ENCODE peak calls at places on chromosomes 13 and 19, in eight cellular contexts. One of them, this sample, is unnamed. For H3K9me3, the result is how much of the 10 kb centered on the place peaks cover.

GRCh38 chr13:30234763-30235162 is 72.6 kb downstream of the KATNAL1 start:
- DNase-seq in cardiac muscle cell: no peak
- DNase-seq in CD8-positive, alpha-beta T cell: no peak
- DNase-seq in CD8-positive, alpha-beta memory T cell: no peak
- DNase-seq in tibial nerve: no peak
- DNase-seq in osteoblast: no peak
- DNase-seq in gastrocnemius medialis: no peak
- DNase-seq in aorta: no peak
- DNase-seq in this sample: no peak

GRCh38 chr13:24925318-24926231 is 161.6 kb downstream of the RNF17 start:
- DNase-seq in cardiac muscle cell: no peak
- DNase-seq in aorta: no peak
- DNase-seq in tibial nerve: no peak
- DNase-seq in gastrocnemius medialis: no peak
- DNase-seq in CD8-positive, alpha-beta T cell: no peak
- DNase-seq in osteoblast: no peak
- DNase-seq in CD8-positive, alpha-beta memory T cell: no peak
- DNase-seq in this sample: no peak

GRCh38 chr19:38370299-38370698 is 4.1 kb upstream of the PSMD8 start:
- DNase-seq in cardiac muscle cell: no peak
- DNase-seq in gastrocnemius medialis: no peak
- DNase-seq in osteoblast: peak
- DNase-seq in tibial nerve: no peak
- DNase-seq in aorta: no peak
- DNase-seq in CD8-positive, alpha-beta memory T cell: no peak
- DNase-seq in CD8-positive, alpha-beta T cell: no peak
- DNase-seq in this sample: no peak

GRCh38 chr13:21478881-21479808 is 20.0 kb upstream of the ZDHHC20 start:
- DNase-seq in gastrocnemius medialis: peak
- DNase-seq in CD8-positive, alpha-beta T cell: peak
- DNase-seq in CD8-positive, alpha-beta memory T cell: peak
- DNase-seq in aorta: no peak
- DNase-seq in osteoblast: peak
- DNase-seq in cardiac muscle cell: peak
- DNase-seq in tibial nerve: peak
- DNase-seq in this sample: no peak

GRCh38 chr19:42155796-42156195 is 23.6 kb upstream of the POU2F2 start:
- DNase-seq in gastrocnemius medialis: no peak
- DNase-seq in aorta: no peak
- DNase-seq in cardiac muscle cell: no peak
- DNase-seq in CD8-positive, alpha-beta memory T cell: no peak
- DNase-seq in osteoblast: peak
- DNase-seq in tibial nerve: no peak
- DNase-seq in CD8-positive, alpha-beta T cell: no peak
- DNase-seq in this sample: no peak

GRCh38 chr19:5013761-5014160 is 44.8 kb downstream of the KDM4B start:
- DNase-seq in cardiac muscle cell: no peak
- DNase-seq in tibial nerve: no peak
- DNase-seq in aorta: no peak
- DNase-seq in CD8-positive, alpha-beta memory T cell: no peak
- DNase-seq in CD8-positive, alpha-beta T cell: no peak
- DNase-seq in gastrocnemius medialis: no peak
- DNase-seq in osteoblast: peak
- DNase-seq in this sample: no peak

GRCh38 chr19:38667552-38668205 is 20.2 kb downstream of the ACTN4 start:
- DNase-seq in osteoblast: peak
- DNase-seq in CD8-positive, alpha-beta T cell: no peak
- DNase-seq in tibial nerve: no peak
- DNase-seq in aorta: peak
- DNase-seq in cardiac muscle cell: no peak
- DNase-seq in CD8-positive, alpha-beta memory T cell: no peak
- DNase-seq in gastrocnemius medialis: no peak
- DNase-seq in this sample: peak

GRCh38 chr13:66329988-66330429 is 900.1 kb downstream of the PCDH9 start:
- DNase-seq in osteoblast: no peak
- DNase-seq in gastrocnemius medialis: no peak
- DNase-seq in CD8-positive, alpha-beta T cell: no peak
- DNase-seq in aorta: no peak
- DNase-seq in CD8-positive, alpha-beta memory T cell: no peak
- DNase-seq in cardiac muscle cell: no peak
- DNase-seq in tibial nerve: no peak
- DNase-seq in this sample: no peak

GRCh38 chr19:5001547-5002131 is 32.7 kb downstream of the KDM4B start:
- DNase-seq in tibial nerve: no peak
- DNase-seq in aorta: no peak
- DNase-seq in CD8-positive, alpha-beta memory T cell: no peak
- DNase-seq in cardiac muscle cell: no peak
- DNase-seq in gastrocnemius medialis: no peak
- DNase-seq in CD8-positive, alpha-beta T cell: peak
- DNase-seq in osteoblast: peak
- DNase-seq in this sample: no peak

GRCh38 chr19:3621689-3622088 is 4.9 kb downstream of the CACTIN start:
- DNase-seq in osteoblast: no peak
- DNase-seq in gastrocnemius medialis: no peak
- DNase-seq in tibial nerve: no peak
- DNase-seq in CD8-positive, alpha-beta T cell: no peak
- DNase-seq in cardiac muscle cell: no peak
- DNase-seq in CD8-positive, alpha-beta memory T cell: no peak
- DNase-seq in aorta: no peak
- DNase-seq in this sample: no peak

GRCh38 chr19:12664406-12665280 is 1.9 kb downstream of the MAN2B1 start:
- DNase-seq in tibial nerve: no peak
- DNase-seq in osteoblast: peak
- DNase-seq in cardiac muscle cell: peak
- DNase-seq in CD8-positive, alpha-beta memory T cell: no peak
- DNase-seq in gastrocnemius medialis: no peak
- DNase-seq in aorta: no peak
- DNase-seq in CD8-positive, alpha-beta T cell: no peak
- DNase-seq in this sample: peak

DNA sequence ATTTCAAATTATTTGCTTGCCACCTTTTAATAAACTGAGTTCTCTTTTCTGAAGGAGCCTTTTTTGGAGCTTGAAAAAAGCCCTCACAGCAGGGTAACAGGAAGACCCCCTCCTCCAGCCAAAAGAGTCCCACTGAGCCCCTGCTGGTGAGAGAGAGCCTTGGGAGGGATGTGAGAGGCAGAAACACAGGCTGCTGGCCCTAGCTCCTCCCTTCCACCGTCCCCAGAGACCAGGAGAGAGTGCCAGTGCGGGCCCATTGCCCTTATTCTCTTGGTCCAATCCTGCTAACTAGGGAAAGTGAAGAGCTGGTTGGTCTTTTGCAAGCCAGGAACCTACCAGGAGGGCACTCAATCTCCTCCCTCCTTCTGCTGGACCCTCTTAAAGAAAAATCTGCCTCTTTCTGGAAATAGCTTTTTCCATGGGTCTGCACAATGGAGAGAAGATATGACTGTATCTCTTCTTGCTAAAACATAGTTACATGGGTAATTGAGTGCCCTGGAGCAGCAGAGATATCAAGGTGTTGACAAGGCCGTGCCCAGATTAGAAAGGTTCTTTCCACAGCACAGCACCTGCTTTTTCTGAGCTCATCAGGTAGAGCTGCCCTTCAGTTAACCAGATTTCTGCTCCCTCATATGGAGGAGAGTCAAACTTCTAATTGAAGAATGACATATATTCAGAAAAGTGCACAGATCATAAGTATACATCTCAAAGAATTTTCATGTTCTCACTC is 113.9 kb downstream of the LRCH1 start:
- DNase-seq in tibial nerve: no peak
- DNase-seq in CD8-positive, alpha-beta T cell: no peak
- DNase-seq in gastrocnemius medialis: no peak
- DNase-seq in osteoblast: no peak
- DNase-seq in cardiac muscle cell: peak
- DNase-seq in CD8-positive, alpha-beta memory T cell: no peak
- DNase-seq in aorta: peak
- DNase-seq in this sample: no peak
- H3K4me3 ChIP-seq in tibial nerve: no peak
- H3K4me3 ChIP-seq in CD8-positive, alpha-beta T cell: no peak
- H3K4me3 ChIP-seq in gastrocnemius medialis: no peak
- H3K4me3 ChIP-seq in osteoblast: no peak
- H3K4me3 ChIP-seq in cardiac muscle cell: no peak
- H3K4me3 ChIP-seq in CD8-positive, alpha-beta memory T cell: no peak
- H3K4me3 ChIP-seq in aorta: no peak
- H3K4me3 ChIP-seq in this sample: no peak

GRCh38 chr19:10246511-10246910 is 5.5 kb upstream of the MRPL4 start:
- DNase-seq in aorta: no peak
- DNase-seq in CD8-positive, alpha-beta T cell: no peak
- DNase-seq in osteoblast: no peak
- DNase-seq in cardiac muscle cell: no peak
- DNase-seq in gastrocnemius medialis: no peak
- DNase-seq in tibial nerve: no peak
- DNase-seq in CD8-positive, alpha-beta memory T cell: no peak
- DNase-seq in this sample: no peak
- H3K27ac ChIP-seq in aorta: no peak
- H3K27ac ChIP-seq in CD8-positive, alpha-beta T cell: no peak
- H3K27ac ChIP-seq in osteoblast: no peak
- H3K27ac ChIP-seq in cardiac muscle cell: no peak
- H3K27ac ChIP-seq in gastrocnemius medialis: no peak
- H3K27ac ChIP-seq in tibial nerve: no peak
- H3K27ac ChIP-seq in CD8-positive, alpha-beta memory T cell: no peak
- H3K27ac ChIP-seq in this sample: no peak

GRCh38 chr13:88707652-88708051 is 1036.5 kb downstream of the SLITRK5 start:
- DNase-seq in osteoblast: no peak
- DNase-seq in CD8-positive, alpha-beta T cell: no peak
- DNase-seq in tibial nerve: no peak
- DNase-seq in gastrocnemius medialis: no peak
- DNase-seq in cardiac muscle cell: no peak
- DNase-seq in CD8-positive, alpha-beta memory T cell: no peak
- DNase-seq in aorta: no peak
- DNase-seq in this sample: no peak
- H3K9me3 ChIP-seq in osteoblast: under half
- H3K9me3 ChIP-seq in CD8-positive, alpha-beta T cell: under half
- H3K9me3 ChIP-seq in tibial nerve: under half
- H3K9me3 ChIP-seq in gastrocnemius medialis: under half
- H3K9me3 ChIP-seq in cardiac muscle cell: under half
- H3K9me3 ChIP-seq in CD8-positive, alpha-beta memory T cell: under half
- H3K9me3 ChIP-seq in aorta: under half
- H3K9me3 ChIP-seq in this sample: under half

GRCh38 chr19:1522838-1523237 is 1.0 kb upstream of the PLK5 start:
- DNase-seq in CD8-positive, alpha-beta T cell: no peak
- DNase-seq in osteoblast: peak
- DNase-seq in gastrocnemius medialis: no peak
- DNase-seq in aorta: peak
- DNase-seq in tibial nerve: no peak
- DNase-seq in CD8-positive, alpha-beta memory T cell: no peak
- DNase-seq in cardiac muscle cell: no peak
- DNase-seq in this sample: no peak

GRCh38 chr19:1525343-1525742 is 1.5 kb downstream of the PLK5 start:
- DNase-seq in tibial nerve: no peak
- DNase-seq in gastrocnemius medialis: no peak
- DNase-seq in CD8-positive, alpha-beta memory T cell: no peak
- DNase-seq in osteoblast: peak
- DNase-seq in aorta: no peak
- DNase-seq in CD8-positive, alpha-beta T cell: no peak
- DNase-seq in cardiac muscle cell: no peak
- DNase-seq in this sample: no peak

GRCh38 chr19:1524972-1525325 is 1.1 kb downstream of the PLK5 start:
- DNase-seq in CD8-positive, alpha-beta memory T cell: no peak
- DNase-seq in gastrocnemius medialis: no peak
- DNase-seq in tibial nerve: no peak
- DNase-seq in cardiac muscle cell: no peak
- DNase-seq in osteoblast: peak
- DNase-seq in CD8-positive, alpha-beta T cell: no peak
- DNase-seq in aorta: no peak
- DNase-seq in this sample: no peak

GRCh38 chr19:1523412-1524205 is at the start of gene PLK5:
- DNase-seq in cardiac muscle cell: peak
- DNase-seq in aorta: no peak
- DNase-seq in CD8-positive, alpha-beta T cell: no peak
- DNase-seq in osteoblast: peak
- DNase-seq in tibial nerve: no peak
- DNase-seq in CD8-positive, alpha-beta memory T cell: no peak
- DNase-seq in gastrocnemius medialis: no peak
- DNase-seq in this sample: no peak

DNA sequence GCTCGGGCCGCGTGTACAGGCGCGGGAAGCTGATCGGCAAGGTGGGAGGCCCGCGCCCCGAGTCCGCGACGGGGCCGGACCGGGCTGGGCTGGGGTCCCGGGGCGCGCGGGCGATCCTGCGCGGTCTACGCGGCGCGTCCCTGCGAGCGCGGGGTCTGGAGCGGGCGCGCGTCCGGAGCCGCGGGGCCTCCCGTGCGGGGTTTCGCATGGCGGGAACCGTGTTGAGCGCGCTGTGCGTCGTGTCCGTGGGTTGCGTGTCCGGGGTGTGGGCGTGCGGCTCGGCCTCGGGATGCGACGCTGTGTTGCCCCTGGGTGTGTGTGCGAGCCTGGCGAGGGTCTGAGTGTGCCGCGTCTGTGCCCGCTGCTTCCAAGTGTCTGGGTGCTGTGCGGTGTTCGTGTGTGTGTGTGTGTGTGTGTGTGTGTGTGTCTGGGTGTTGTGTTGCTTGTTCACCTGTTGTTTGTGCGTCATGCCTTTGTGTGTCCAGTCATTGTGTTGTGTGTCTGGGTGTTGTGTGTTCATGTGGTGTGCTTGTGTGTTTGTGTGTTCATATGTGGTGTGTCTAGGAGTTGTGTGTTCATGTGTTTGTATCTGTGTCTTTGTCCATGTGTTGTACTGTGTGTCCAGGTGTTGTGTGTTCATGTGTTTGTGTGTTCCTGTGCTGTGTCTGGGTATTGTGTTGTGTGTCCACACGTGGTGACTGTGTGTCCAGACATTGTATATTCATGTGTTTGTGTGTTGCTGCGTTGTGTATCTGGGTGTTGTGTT is 512 bp downstream of the PLK5 start:
- DNase-seq in osteoblast: peak
- DNase-seq in gastrocnemius medialis: no peak
- DNase-seq in CD8-positive, alpha-beta T cell: no peak
- DNase-seq in aorta: no peak
- DNase-seq in tibial nerve: no peak
- DNase-seq in CD8-positive, alpha-beta memory T cell: no peak
- DNase-seq in cardiac muscle cell: no peak
- DNase-seq in this sample: no peak
- H3K4me3 ChIP-seq in osteoblast: no peak
- H3K4me3 ChIP-seq in gastrocnemius medialis: no peak
- H3K4me3 ChIP-seq in CD8-positive, alpha-beta T cell: no peak
- H3K4me3 ChIP-seq in aorta: no peak
- H3K4me3 ChIP-seq in tibial nerve: no peak
- H3K4me3 ChIP-seq in CD8-positive, alpha-beta memory T cell: no peak
- H3K4me3 ChIP-seq in cardiac muscle cell: peak
- H3K4me3 ChIP-seq in this sample: no peak

GRCh38 chr19:47183579-47183978 is 47.4 kb downstream of the BBC3 start:
- DNase-seq in CD8-positive, alpha-beta memory T cell: no peak
- DNase-seq in cardiac muscle cell: no peak
- DNase-seq in osteoblast: no peak
- DNase-seq in CD8-positive, alpha-beta T cell: no peak
- DNase-seq in gastrocnemius medialis: no peak
- DNase-seq in tibial nerve: no peak
- DNase-seq in aorta: no peak
- DNase-seq in this sample: no peak
- H3K27ac ChIP-seq in CD8-positive, alpha-beta memory T cell: no peak
- H3K27ac ChIP-seq in cardiac muscle cell: peak
- H3K27ac ChIP-seq in osteoblast: no peak
- H3K27ac ChIP-seq in CD8-positive, alpha-beta T cell: no peak
- H3K27ac ChIP-seq in gastrocnemius medialis: no peak
- H3K27ac ChIP-seq in tibial nerve: peak
- H3K27ac ChIP-seq in aorta: no peak
- H3K27ac ChIP-seq in this sample: no peak

GRCh38 chr19:23777216-23777615 is 18.5 kb upstream of the ZNF681 start:
- DNase-seq in cardiac muscle cell: no peak
- DNase-seq in tibial nerve: no peak
- DNase-seq in CD8-positive, alpha-beta memory T cell: no peak
- DNase-seq in CD8-positive, alpha-beta T cell: no peak
- DNase-seq in gastrocnemius medialis: no peak
- DNase-seq in osteoblast: no peak
- DNase-seq in aorta: no peak
- DNase-seq in this sample: no peak
- H3K9me3 ChIP-seq in cardiac muscle cell: under half
- H3K9me3 ChIP-seq in tibial nerve: under half
- H3K9me3 ChIP-seq in CD8-positive, alpha-beta memory T cell: under half
- H3K9me3 ChIP-seq in CD8-positive, alpha-beta T cell: under half
- H3K9me3 ChIP-seq in gastrocnemius medialis: under half
- H3K9me3 ChIP-seq in osteoblast: under half
- H3K9me3 ChIP-seq in aorta: under half
- H3K9me3 ChIP-seq in this sample: under half

GRCh38 chr13:43767351-43767901 is 19.3 kb downstream of the ENOX1 start:
- DNase-seq in aorta: no peak
- DNase-seq in tibial nerve: peak
- DNase-seq in cardiac muscle cell: peak
- DNase-seq in gastrocnemius medialis: no peak
- DNase-seq in CD8-positive, alpha-beta memory T cell: no peak
- DNase-seq in CD8-positive, alpha-beta T cell: no peak
- DNase-seq in osteoblast: no peak
- DNase-seq in this sample: no peak
- H3K4me3 ChIP-seq in aorta: no peak
- H3K4me3 ChIP-seq in tibial nerve: no peak
- H3K4me3 ChIP-seq in cardiac muscle cell: no peak
- H3K4me3 ChIP-seq in gastrocnemius medialis: no peak
- H3K4me3 ChIP-seq in CD8-positive, alpha-beta memory T cell: no peak
- H3K4me3 ChIP-seq in CD8-positive, alpha-beta T cell: no peak
- H3K4me3 ChIP-seq in osteoblast: no peak
- H3K4me3 ChIP-seq in this sample: no peak

This sample was measured in spleen.